ENCODE peak calls at places on chromosomes 13 and 19, in ten cellular contexts. Z is lower lobe of right lung, A is MCF 10A, B is HFFc6, R is cardiac fibroblast, G is colonic mucosa, P is body of pancreas, M is A549, C is progenitor cell of endocrine pancreas, L is thoracic aorta. S is an unnamed sample.
A peak's percentile ranks its signal among the peaks of the same experiment; 100 is the strongest.

GRCh38 chr13:49097374-49097773 is 121.7 kb downstream of the FNDC3A start:
- DNase-seq in Z (no peak), A (peak; percentile 97), B (peak; percentile 40), R (peak; percentile 93), G (no peak), P (no peak), M (no peak), C (no peak), L (no peak), S (no peak)

GRCh38 chr13:114089751-114090400 is 42.5 kb downstream of the RASA3 start:
- DNase-seq in Z (no peak), A (no peak), B (no peak), R (no peak), G (no peak), P (no peak), M (no peak), C (no peak), L (no peak), S (peak; percentile 33)

GRCh38 chr13:47004022-47004421 is 107.2 kb upstream of the HTR2A start:
- DNase-seq in Z (no peak), A (peak; percentile 5), B (no peak), R (peak; percentile 31), G (no peak), P (no peak), M (no peak), C (no peak), L (no peak), S (no peak)

GRCh38 chr13:29845440-29846056 is 4.9 kb downstream of the UBL3 start:
- DNase-seq in Z (no peak), A (peak; percentile 33), B (no peak), R (peak; percentile 54), G (no peak), P (no peak), M (no peak), C (no peak), L (no peak), S (no peak)

GRCh38 chr19:52590728-52591127 is 20.6 kb downstream of the ZNF701 start:
- DNase-seq in Z (no peak), A (no peak), B (no peak), R (no peak), G (no peak), P (no peak), M (no peak), C (no peak), L (no peak), S (no peak)

GRCh38 chr13:102721800-102722231 is 27.0 kb upstream of the METTL21C start:
- DNase-seq in Z (no peak), A (peak; percentile 28), B (peak; percentile 18), R (peak; percentile 78), G (no peak), P (no peak), M (no peak), C (no peak), L (no peak), S (no peak)

GRCh38 chr19:13034636-13035035 is 39.4 kb downstream of the NFIX start:
- DNase-seq in Z (no peak), A (no peak), B (no peak), R (no peak), G (no peak), P (no peak), M (no peak), C (no peak), L (no peak), S (no peak)

GRCh38 chr19:4379383-4380253 is 20.7 kb downstream of the SH3GL1 start:
- DNase-seq in Z (peak; percentile 81), A (peak; percentile 99), B (no peak), R (peak; percentile 70), G (no peak), P (peak; percentile 90), M (peak; percentile 27), C (no peak), L (no peak), S (no peak)

GRCh38 chr13:94014461-94014860 is 465.0 kb downstream of the DCT start:
- DNase-seq in Z (no peak), A (no peak), B (no peak), R (no peak), G (no peak), P (no peak), M (no peak), C (no peak), L (no peak), S (no peak)

GRCh38 chr19:16928916-16929315 is 40.1 kb downstream of the F2RL3 start:
- DNase-seq in Z (no peak), A (no peak), B (no peak), R (no peak), G (no peak), P (no peak), M (no peak), C (no peak), L (no peak), S (peak; percentile 59)

GRCh38 chr13:113636266-113636963 is 21.6 kb downstream of the ATP4B start:
- DNase-seq in Z (peak; percentile 9), A (no peak), B (no peak), R (no peak), G (no peak), P (no peak), M (no peak), C (no peak), L (no peak), S (peak; percentile 59)

GRCh38 chr13:27177852-27178251 is 6.2 kb upstream of the USP12 start:
- DNase-seq in Z (no peak), A (no peak), B (no peak), R (no peak), G (peak; percentile 25), P (no peak), M (no peak), C (no peak), L (no peak), S (no peak)

GRCh38 chr19:56942749-56943148 is 102.2 kb upstream of the PEG3 start:
- DNase-seq in Z (peak; percentile 65), A (no peak), B (no peak), R (peak; percentile 1), G (peak; percentile 19), P (peak; percentile 16), M (no peak), C (peak; percentile 14), L (no peak), S (peak; percentile 99)

GRCh38 chr19:34838248-34838647 is 65.2 kb upstream of the ZNF599 start:
- DNase-seq in Z (no peak), A (no peak), B (no peak), R (peak; percentile 25), G (no peak), P (no peak), M (peak; percentile 47), C (no peak), L (no peak), S (no peak)

GRCh38 chr19:10433131-10433536 is 12.8 kb downstream of the PDE4A start:
- DNase-seq in Z (no peak), A (no peak), B (no peak), R (no peak), G (no peak), P (no peak), M (no peak), C (no peak), L (no peak), S (no peak)
- TF ChIP-seq CTCF in Z (no peak), A (no peak), B (no peak), R (no peak), G (no peak), P (no peak), M (no peak), C (no peak), L (no peak), S (no peak)

GRCh38 chr19:41859618-41860418 is at the start of gene RPS19:
- DNase-seq in Z (peak; percentile 98), A (peak; percentile 100), B (peak; percentile 98), R (peak; percentile 99), G (peak; percentile 99), P (peak; percentile 99), M (peak; percentile 100), C (peak; percentile 96), L (peak; percentile 89), S (peak; percentile 98)
- TF ChIP-seq CTCF in Z (peak; percentile 68), A (peak; percentile 55), B (peak; percentile 86), R (peak; percentile 62), G (peak; percentile 71), P (peak; percentile 88), M (peak; percentile 56), C (peak; percentile 68), L (peak; percentile 78), S (peak; percentile 78)

DNA sequence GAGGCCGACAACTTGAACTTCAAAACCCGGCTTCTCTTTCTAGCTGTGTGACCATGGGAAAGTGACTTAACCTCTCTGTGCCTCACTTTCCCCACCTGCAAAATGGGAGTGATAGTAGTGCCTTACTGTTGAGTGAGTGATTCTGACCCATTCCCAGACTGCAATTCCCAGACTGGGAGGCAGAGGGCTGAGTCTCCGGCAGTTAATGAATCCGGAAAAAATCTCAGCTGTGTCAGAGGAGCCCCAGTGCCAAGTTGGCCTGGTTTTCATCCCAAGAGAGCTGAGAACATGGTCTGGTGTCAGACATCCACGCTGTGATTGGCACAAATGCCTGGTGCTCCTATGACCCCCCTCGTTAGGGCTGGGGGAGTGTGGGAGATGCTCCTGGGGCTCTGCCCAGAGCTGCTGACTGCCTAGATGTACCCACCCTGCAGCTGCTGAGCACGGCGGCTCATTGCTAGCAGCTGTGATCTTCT is 50.0 kb downstream of the PIN1 start:
- DNase-seq in Z (no peak), A (peak; percentile 11), B (peak; percentile 10), R (peak; percentile 87), G (no peak), P (peak; percentile 12), M (no peak), C (no peak), L (no peak), S (no peak)
- TF ChIP-seq CTCF in Z (peak; percentile 20), A (peak; percentile 7), B (peak; percentile 64), R (peak; percentile 57), G (no peak), P (peak; percentile 17), M (no peak), C (peak; percentile 25), L (peak; percentile 30), S (peak; percentile 73)

DNA sequence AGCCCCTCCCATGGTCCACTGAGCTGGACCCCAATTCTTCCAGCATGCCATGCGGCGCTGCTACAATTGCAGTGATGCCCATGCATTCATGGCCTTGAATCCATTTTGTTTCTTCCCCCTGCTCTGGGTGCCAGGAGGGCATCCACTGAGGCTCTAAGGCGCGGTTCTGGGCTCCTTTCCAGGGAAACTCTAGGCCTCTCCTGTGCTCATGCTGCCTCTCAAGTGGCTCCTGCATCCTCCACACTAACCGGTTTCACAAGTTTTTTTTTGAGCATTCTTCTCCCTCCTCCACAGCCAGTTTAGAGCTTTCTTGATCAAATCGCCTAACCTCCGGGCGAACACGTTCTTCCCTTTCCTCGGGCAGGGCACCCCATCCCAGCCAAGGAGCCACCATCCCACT is 69.1 kb upstream of the FLT1 start:
- DNase-seq in Z (peak; percentile 85), A (no peak), B (no peak), R (no peak), G (peak; percentile 80), P (no peak), M (no peak), C (no peak), L (no peak), S (no peak)
- TF ChIP-seq CTCF in Z (no peak), A (no peak), B (no peak), R (no peak), G (no peak), P (no peak), M (no peak), C (no peak), L (no peak), S (no peak)

GRCh38 chr13:33109801-33110200 is 93.6 kb downstream of the KL start:
- DNase-seq in Z (no peak), A (no peak), B (no peak), R (no peak), G (no peak), P (no peak), M (no peak), C (no peak), L (no peak), S (no peak)
- TF ChIP-seq CTCF in Z (no peak), A (no peak), B (peak; percentile 72), R (peak; percentile 40), G (no peak), P (no peak), M (no peak), C (no peak), L (no peak), S (peak; percentile 46)